ENCODE peak calls at places on chromosomes 2 and 18, in five cellular contexts. One of them, this sample, is unnamed. For H3K36me3, the result is how much of the 10 kb centered on the place peaks cover.

GRCh38 chr18:58584219-58585127 is 44.4 kb downstream of the ALPK2 start:
- DNase-seq in GM23338: peak
- DNase-seq in GM23248: peak
- DNase-seq in PC-3: peak
- DNase-seq in neural progenitor cell: peak
- DNase-seq in this sample: peak

GRCh38 chr2:223855426-223855825 is 18.0 kb upstream of the AP1S3 start:
- DNase-seq in neural progenitor cell: no peak
- DNase-seq in GM23248: peak
- DNase-seq in PC-3: peak
- DNase-seq in GM23338: no peak
- DNase-seq in this sample: no peak

GRCh38 chr2:120012771-120013568 is at the start of gene EPB41L5:
- DNase-seq in PC-3: peak
- DNase-seq in GM23338: peak
- DNase-seq in neural progenitor cell: peak
- DNase-seq in GM23248: peak
- DNase-seq in this sample: no peak

GRCh38 chr2:96514521-96514920 is 9.4 kb upstream of the NEURL3 start:
- DNase-seq in PC-3: peak
- DNase-seq in neural progenitor cell: no peak
- DNase-seq in GM23248: no peak
- DNase-seq in GM23338: no peak
- DNase-seq in this sample: no peak

GRCh38 chr2:230879891-230880290 is 15.1 kb downstream of the ITM2C start:
- DNase-seq in GM23248: no peak
- DNase-seq in PC-3: no peak
- DNase-seq in GM23338: no peak
- DNase-seq in neural progenitor cell: no peak
- DNase-seq in this sample: no peak

GRCh38 chr18:25168011-25168410 is 184.0 kb downstream of the ZNF521 start:
- DNase-seq in PC-3: no peak
- DNase-seq in GM23248: no peak
- DNase-seq in neural progenitor cell: no peak
- DNase-seq in GM23338: peak
- DNase-seq in this sample: no peak

GRCh38 chr2:38499921-38500634 is 102.7 kb downstream of the HNRNPLL start:
- DNase-seq in neural progenitor cell: peak
- DNase-seq in GM23248: peak
- DNase-seq in PC-3: no peak
- DNase-seq in GM23338: peak
- DNase-seq in this sample: no peak

GRCh38 chr2:208464205-208464604 is 57.6 kb downstream of the PTH2R start:
- DNase-seq in neural progenitor cell: no peak
- DNase-seq in GM23248: no peak
- DNase-seq in PC-3: no peak
- DNase-seq in GM23338: no peak
- DNase-seq in this sample: no peak

GRCh38 chr2:172677363-172677762 is 58.3 kb upstream of the RAPGEF4 start:
- DNase-seq in PC-3: no peak
- DNase-seq in neural progenitor cell: no peak
- DNase-seq in GM23338: no peak
- DNase-seq in GM23248: no peak
- DNase-seq in this sample: no peak
- H2AFZ ChIP-seq in PC-3: peak
- H2AFZ ChIP-seq in neural progenitor cell: no peak
- H2AFZ ChIP-seq in GM23338: no peak
- H2AFZ ChIP-seq in GM23248: no peak
- H2AFZ ChIP-seq in this sample: no peak

GRCh38 chr2:219142329-219142728 is 18.3 kb downstream of the NHEJ1 start:
- DNase-seq in GM23338: no peak
- DNase-seq in GM23248: peak
- DNase-seq in PC-3: peak
- DNase-seq in neural progenitor cell: no peak
- DNase-seq in this sample: no peak

GRCh38 chr2:219140726-219141125 is 19.9 kb downstream of the NHEJ1 start:
- DNase-seq in GM23338: no peak
- DNase-seq in PC-3: no peak
- DNase-seq in GM23248: no peak
- DNase-seq in neural progenitor cell: no peak
- DNase-seq in this sample: no peak
- H3K36me3 ChIP-seq in GM23338: under half
- H3K36me3 ChIP-seq in PC-3: under half
- H3K36me3 ChIP-seq in GM23248: under half
- H3K36me3 ChIP-seq in neural progenitor cell: under half
- H3K36me3 ChIP-seq in this sample: under half

GRCh38 chr2:238158807-238159539 is at the start of gene ERFE:
- DNase-seq in PC-3: peak
- DNase-seq in neural progenitor cell: peak
- DNase-seq in GM23338: peak
- DNase-seq in GM23248: peak
- DNase-seq in this sample: peak
- H2AFZ ChIP-seq in PC-3: peak
- H2AFZ ChIP-seq in neural progenitor cell: no peak
- H2AFZ ChIP-seq in GM23338: peak
- H2AFZ ChIP-seq in GM23248: peak
- H2AFZ ChIP-seq in this sample: no peak

GRCh38 chr2:237547841-237548416 is 18.4 kb upstream of the PRLH start:
- DNase-seq in GM23248: no peak
- DNase-seq in GM23338: peak
- DNase-seq in neural progenitor cell: peak
- DNase-seq in PC-3: no peak
- DNase-seq in this sample: no peak

GRCh38 chr2:237552911-237553310 is 13.5 kb upstream of the PRLH start:
- DNase-seq in GM23248: no peak
- DNase-seq in neural progenitor cell: no peak
- DNase-seq in GM23338: no peak
- DNase-seq in PC-3: no peak
- DNase-seq in this sample: peak

GRCh38 chr2:237549216-237550056 is 16.9 kb upstream of the PRLH start:
- DNase-seq in GM23338: no peak
- DNase-seq in PC-3: no peak
- DNase-seq in neural progenitor cell: no peak
- DNase-seq in GM23248: no peak
- DNase-seq in this sample: no peak

GRCh38 chr2:237551071-237551574 is 15.3 kb upstream of the PRLH start:
- DNase-seq in GM23338: no peak
- DNase-seq in GM23248: no peak
- DNase-seq in neural progenitor cell: no peak
- DNase-seq in PC-3: no peak
- DNase-seq in this sample: no peak

DNA sequence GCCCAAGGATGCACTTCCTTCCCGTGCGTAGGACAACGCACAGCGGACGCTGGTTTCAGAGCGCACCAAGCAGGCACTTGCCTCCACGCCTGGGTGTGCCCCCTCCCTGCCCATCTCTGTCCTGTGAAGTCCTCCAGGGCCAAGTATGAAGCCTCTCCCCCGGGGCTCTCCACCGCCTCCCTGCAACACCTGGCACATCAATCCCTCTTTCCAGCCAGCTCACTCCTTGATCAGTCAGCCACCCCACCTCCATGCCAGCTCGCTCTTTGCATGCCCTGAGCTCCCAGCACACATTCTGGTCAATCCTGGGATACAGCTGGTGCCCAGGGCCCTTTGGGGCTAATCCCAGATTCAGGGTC is 16.3 kb upstream of the PRLH start:
- DNase-seq in neural progenitor cell: no peak
- DNase-seq in GM23338: no peak
- DNase-seq in PC-3: no peak
- DNase-seq in GM23248: no peak
- DNase-seq in this sample: no peak
- H3K36me3 ChIP-seq in neural progenitor cell: under half
- H3K36me3 ChIP-seq in GM23338: under half
- H3K36me3 ChIP-seq in PC-3: half or more
- H3K36me3 ChIP-seq in GM23248: under half
- H3K36me3 ChIP-seq in this sample: under half